ENCODE peak calls at places on chromosome 14, in four cellular contexts. E is lower leg skin; B is CD8-positive, alpha-beta memory T cell; W is anterior cingulate cortex. L is an unnamed sample.

GRCh38 chr14:89625208-89625987 is 208.4 kb upstream of the FOXN3 start:
- DNase-seq in E (no peak), B (no peak), W (no peak), L (no peak)

GRCh38 chr14:104509673-104510072 is 69.9 kb upstream of the C14orf180 start:
- DNase-seq in E (no peak), B (no peak), W (no peak), L (no peak)

GRCh38 chr14:95117937-95118726 is 39.2 kb downstream of the DICER1 start:
- DNase-seq in E (no peak), B (no peak), W (no peak), L (no peak)

GRCh38 chr14:100773331-100774163 is 46.9 kb downstream of the DLK1 start:
- DNase-seq in E (no peak), B (no peak), W (no peak), L (no peak)

GRCh38 chr14:103545219-103545914 is 16.4 kb downstream of the TRMT61A start:
- DNase-seq in E (no peak), B (no peak), W (no peak), L (no peak)

GRCh38 chr14:90536092-90536491 is 139.3 kb downstream of the CALM1 start:
- DNase-seq in E (no peak), B (no peak), W (no peak), L (no peak)

GRCh38 chr14:72715215-72715909 is 178.5 kb downstream of the DPF3 start:
- DNase-seq in E (no peak), B (no peak), W (no peak), L (no peak)

GRCh38 chr14:38207830-38208815 is at the start of gene SSTR1:
- DNase-seq in E (no peak), B (no peak), W (no peak), L (no peak)

GRCh38 chr14:33709286-33709685 is 241.6 kb downstream of the EGLN3 start:
- DNase-seq in E (no peak), B (no peak), W (no peak), L (no peak)

GRCh38 chr14:23551266-23552028 is at the start of gene ZFHX2:
- DNase-seq in E (no peak), B (peak; percentile 60), W (peak; percentile 72), L (peak; percentile 71)